ENCODE peak calls at places on chromosomes 12 and 14, in seven cellular contexts. G is HCT116, F is GM12878, Q is K562, Y is HepG2, X is H1, B is SK-N-SH. N is an unnamed sample.

GRCh38 chr14:77026930-77027537 is 1.5 kb downstream of the IRF2BPL start:
- DNase-seq in G (no peak), F (no peak), Q (peak), Y (no peak), X (no peak), B (peak), N (no peak)

GRCh38 chr14:63032056-63032455 is 13.2 kb downstream of the KCNH5 start:
- DNase-seq in G (no peak), F (no peak), Q (peak), Y (no peak), X (no peak), B (no peak), N (no peak)

GRCh38 chr14:58815781-58816297 is 178.1 kb downstream of the DACT1 start:
- DNase-seq in G (no peak), F (no peak), Q (no peak), Y (no peak), X (no peak), B (peak), N (no peak)

GRCh38 chr12:54411398-54412241 is 7.4 kb downstream of the ITGA5 start:
- DNase-seq in G (no peak), F (no peak), Q (peak), Y (no peak), X (peak), B (no peak), N (no peak)

GRCh38 chr12:4579305-4580097 is 17.5 kb downstream of the DYRK4 start:
- DNase-seq in G (no peak), F (no peak), Q (peak), Y (peak), X (no peak), B (peak), N (peak)

GRCh38 chr12:47193066-47193465 is 113.3 kb upstream of the AMIGO2 start:
- DNase-seq in G (no peak), F (no peak), Q (no peak), Y (no peak), X (no peak), B (no peak), N (no peak)

GRCh38 chr14:103552011-103552797 is 10.3 kb downstream of the BAG5 start:
- DNase-seq in G (no peak), F (no peak), Q (no peak), Y (no peak), X (no peak), B (no peak), N (peak)

GRCh38 chr14:23608454-23608853 is 27.7 kb upstream of the DHRS2 start:
- DNase-seq in G (no peak), F (no peak), Q (no peak), Y (no peak), X (no peak), B (no peak), N (no peak)

GRCh38 chr14:60508707-60509437 is at the start of gene SIX6:
- DNase-seq in G (no peak), F (no peak), Q (no peak), Y (no peak), X (peak), B (peak), N (no peak)

GRCh38 chr12:18805516-18806248 is 67.8 kb downstream of the CAPZA3 start:
- DNase-seq in G (no peak), F (no peak), Q (no peak), Y (no peak), X (peak), B (no peak), N (no peak)

GRCh38 chr12:68198490-68199086 is 27.0 kb downstream of the IL26 start:
- DNase-seq in G (no peak), F (no peak), Q (no peak), Y (no peak), X (no peak), B (no peak), N (peak)

GRCh38 chr12:3463927-3464326 is 27.1 kb upstream of the PRMT8 start:
- DNase-seq in G (no peak), F (no peak), Q (no peak), Y (no peak), X (no peak), B (no peak), N (no peak)

GRCh38 chr12:31897791-31898503 is 61.3 kb upstream of the RESF1 start:
- DNase-seq in G (peak), F (no peak), Q (peak), Y (no peak), X (peak), B (peak), N (peak)

GRCh38 chr12:58920102-58920955 is at the start of gene LRIG3:
- DNase-seq in G (peak), F (no peak), Q (peak), Y (peak), X (peak), B (peak), N (peak)

GRCh38 chr12:58923781-58924180 is 3.5 kb upstream of the LRIG3 start:
- DNase-seq in G (no peak), F (no peak), Q (no peak), Y (no peak), X (no peak), B (no peak), N (no peak)

GRCh38 chr12:58922849-58923248 is 2.5 kb upstream of the LRIG3 start:
- DNase-seq in G (no peak), F (no peak), Q (no peak), Y (no peak), X (no peak), B (no peak), N (no peak)

GRCh38 chr12:58919271-58920101 is 818 bp downstream of the LRIG3 start:
- DNase-seq in G (no peak), F (no peak), Q (no peak), Y (peak), X (no peak), B (no peak), N (no peak)

GRCh38 chr12:58920956-58921861 is 905 bp upstream of the LRIG3 start:
- DNase-seq in G (no peak), F (no peak), Q (no peak), Y (peak), X (no peak), B (no peak), N (no peak)
- TF ChIP-seq JUND in G (no peak), F (no peak), Q (no peak), Y (no peak), X (no peak), B (no peak), N (no peak)

DNA sequence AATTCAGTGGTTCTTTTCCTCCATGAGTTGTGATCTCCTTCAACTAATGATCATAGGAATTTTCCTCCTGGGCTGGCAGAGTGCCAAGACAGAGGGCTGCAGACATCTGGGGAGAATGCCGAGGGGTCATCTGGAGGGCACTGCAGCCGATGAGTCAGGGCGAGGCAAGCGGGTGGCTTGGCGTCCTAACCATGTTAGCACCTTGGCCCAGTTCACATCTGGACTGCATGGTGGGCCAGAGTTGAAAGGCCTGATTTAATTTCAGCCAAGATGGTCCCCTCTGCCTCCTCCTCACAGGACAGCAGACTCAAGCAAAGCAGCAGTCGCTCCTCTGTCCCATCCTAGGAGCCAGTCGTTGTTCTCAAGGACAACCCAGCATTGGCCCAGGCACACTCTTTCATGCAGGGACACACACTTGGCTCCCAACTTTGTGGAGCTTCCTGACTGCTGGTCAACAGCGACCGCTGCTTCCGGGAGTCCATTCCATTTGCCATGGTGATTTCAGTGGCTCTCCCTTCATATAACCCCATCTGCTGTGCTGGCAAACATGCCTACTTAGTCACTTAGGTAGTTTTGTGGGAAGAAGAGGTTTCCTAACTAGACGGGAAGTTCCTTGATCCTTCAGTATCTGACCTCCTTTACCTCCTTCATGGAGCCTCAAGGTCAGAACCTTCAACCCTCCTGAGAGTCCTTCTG is 161.8 kb downstream of the TTC8 start:
- DNase-seq in G (peak), F (no peak), Q (peak), Y (no peak), X (no peak), B (peak), N (no peak)
- TF ChIP-seq JUND in G (no peak), F (no peak), Q (no peak), Y (no peak), X (no peak), B (peak), N (no peak)

GRCh38 chr14:94924189-94924588 is 154.3 kb upstream of the GSC start:
- DNase-seq in G (no peak), F (no peak), Q (no peak), Y (no peak), X (no peak), B (no peak), N (no peak)

GRCh38 chr14:94923771-94924170 is 153.9 kb upstream of the GSC start:
- DNase-seq in G (no peak), F (no peak), Q (no peak), Y (no peak), X (no peak), B (no peak), N (no peak)

GRCh38 chr14:94925416-94925815 is 155.5 kb upstream of the GSC start:
- DNase-seq in G (no peak), F (no peak), Q (no peak), Y (no peak), X (no peak), B (no peak), N (no peak)

GRCh38 chr14:94929354-94929753 is 159.4 kb upstream of the GSC start:
- DNase-seq in G (no peak), F (no peak), Q (no peak), Y (no peak), X (no peak), B (no peak), N (no peak)

GRCh38 chr14:94926176-94926575 is 156.3 kb upstream of the GSC start:
- DNase-seq in G (no peak), F (no peak), Q (no peak), Y (no peak), X (no peak), B (no peak), N (no peak)
- TF ChIP-seq JUND in G (no peak), F (no peak), Q (no peak), Y (no peak), X (no peak), B (no peak), N (no peak)

GRCh38 chr14:101217972-101218371 is 314.4 kb upstream of the RTL1 start:
- DNase-seq in G (no peak), F (no peak), Q (no peak), Y (no peak), X (peak), B (no peak), N (no peak)

GRCh38 chr14:101221549-101222160 is 318.1 kb upstream of the RTL1 start:
- DNase-seq in G (no peak), F (no peak), Q (no peak), Y (no peak), X (no peak), B (no peak), N (no peak)

GRCh38 chr14:101222362-101223090 is 319.0 kb upstream of the RTL1 start:
- DNase-seq in G (no peak), F (no peak), Q (no peak), Y (no peak), X (peak), B (no peak), N (no peak)

GRCh38 chr14:101220921-101221510 is 317.5 kb upstream of the RTL1 start:
- DNase-seq in G (no peak), F (no peak), Q (no peak), Y (no peak), X (peak), B (no peak), N (no peak)

GRCh38 chr14:101219896-101220703 is 316.6 kb upstream of the RTL1 start:
- DNase-seq in G (no peak), F (no peak), Q (no peak), Y (no peak), X (peak), B (no peak), N (no peak)
- TF ChIP-seq JUND in G (no peak), F (no peak), Q (no peak), Y (no peak), X (no peak), B (no peak), N (no peak)

DNA sequence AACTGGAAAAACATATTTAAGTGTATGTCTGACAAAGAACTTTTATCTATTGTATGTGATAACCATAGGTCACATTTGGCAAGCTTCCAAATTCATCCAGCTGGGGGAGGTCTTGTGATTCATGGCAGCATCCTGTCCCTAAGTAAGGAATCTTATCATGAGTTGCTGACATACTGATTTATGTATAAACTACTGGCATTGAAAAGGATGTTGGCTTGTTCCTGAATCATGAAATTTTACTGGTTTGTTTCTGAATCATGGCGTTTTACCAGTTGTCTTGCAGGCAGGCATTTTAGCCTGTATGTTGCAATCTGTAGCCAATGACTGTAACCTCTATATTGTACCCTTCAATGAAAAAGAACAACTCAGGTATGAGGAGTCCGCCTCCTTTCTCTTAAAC is 244.8 kb downstream of the IPO8 start:
- DNase-seq in G (no peak), F (no peak), Q (peak), Y (no peak), X (no peak), B (peak), N (no peak)
- TF ChIP-seq JUND in G (no peak), F (no peak), Q (peak), Y (no peak), X (no peak), B (no peak), N (no peak)

GRCh38 chr14:49173765-49174373 is 412.3 kb downstream of the RPS29 start:
- DNase-seq in G (peak), F (peak), Q (peak), Y (peak), X (peak), B (peak), N (peak)
- TF ChIP-seq JUND in G (no peak), F (no peak), Q (no peak), Y (no peak), X (no peak), B (no peak), N (no peak)

N was measured in T47D.